ENCODE peak calls at places on chromosome 1, in five cellular contexts. One of them, this sample, is unnamed.

GRCh38 chr1:10901091-10901893 is 104.8 kb upstream of the CASZ1 start:
- DNase-seq in mesendoderm: no peak
- DNase-seq in activated CD4-positive, alpha-beta T cell treated with anti-CD3 and anti-CD28 coated beads for 24 hours: no peak
- DNase-seq in T-helper 9 cell: no peak
- DNase-seq in stimulated activated CD4-positive, alpha-beta T cell treated with anti-CD3 and anti-CD28 coated beads, Interleukin-15, amount 100 ng/mL, for 1 hour: no peak
- DNase-seq in this sample: no peak

GRCh38 chr1:160486453-160486852 is 36.6 kb downstream of the SLAMF6 start:
- DNase-seq in T-helper 9 cell: no peak
- DNase-seq in stimulated activated CD4-positive, alpha-beta T cell treated with anti-CD3 and anti-CD28 coated beads, Interleukin-15, amount 100 ng/mL, for 1 hour: no peak
- DNase-seq in activated CD4-positive, alpha-beta T cell treated with anti-CD3 and anti-CD28 coated beads for 24 hours: no peak
- DNase-seq in mesendoderm: peak
- DNase-seq in this sample: no peak

GRCh38 chr1:48916121-48917069 is 139.7 kb upstream of the BEND5 start:
- DNase-seq in T-helper 9 cell: no peak
- DNase-seq in stimulated activated CD4-positive, alpha-beta T cell treated with anti-CD3 and anti-CD28 coated beads, Interleukin-15, amount 100 ng/mL, for 1 hour: no peak
- DNase-seq in mesendoderm: peak
- DNase-seq in activated CD4-positive, alpha-beta T cell treated with anti-CD3 and anti-CD28 coated beads for 24 hours: no peak
- DNase-seq in this sample: no peak

GRCh38 chr1:232684331-232685105 is 54.6 kb upstream of the SIPA1L2 start:
- DNase-seq in stimulated activated CD4-positive, alpha-beta T cell treated with anti-CD3 and anti-CD28 coated beads, Interleukin-15, amount 100 ng/mL, for 1 hour: no peak
- DNase-seq in mesendoderm: no peak
- DNase-seq in activated CD4-positive, alpha-beta T cell treated with anti-CD3 and anti-CD28 coated beads for 24 hours: no peak
- DNase-seq in T-helper 9 cell: no peak
- DNase-seq in this sample: no peak

GRCh38 chr1:21702780-21703179 is 33.6 kb upstream of the RAP1GAP start:
- DNase-seq in stimulated activated CD4-positive, alpha-beta T cell treated with anti-CD3 and anti-CD28 coated beads, Interleukin-15, amount 100 ng/mL, for 1 hour: no peak
- DNase-seq in activated CD4-positive, alpha-beta T cell treated with anti-CD3 and anti-CD28 coated beads for 24 hours: no peak
- DNase-seq in mesendoderm: no peak
- DNase-seq in T-helper 9 cell: no peak
- DNase-seq in this sample: no peak

GRCh38 chr1:29282924-29283803 is 46.8 kb downstream of the PTPRU start:
- DNase-seq in stimulated activated CD4-positive, alpha-beta T cell treated with anti-CD3 and anti-CD28 coated beads, Interleukin-15, amount 100 ng/mL, for 1 hour: no peak
- DNase-seq in activated CD4-positive, alpha-beta T cell treated with anti-CD3 and anti-CD28 coated beads for 24 hours: no peak
- DNase-seq in mesendoderm: peak
- DNase-seq in T-helper 9 cell: no peak
- DNase-seq in this sample: peak

GRCh38 chr1:79259390-79260336 is 253.1 kb upstream of the ADGRL4 start:
- DNase-seq in activated CD4-positive, alpha-beta T cell treated with anti-CD3 and anti-CD28 coated beads for 24 hours: no peak
- DNase-seq in mesendoderm: peak
- DNase-seq in stimulated activated CD4-positive, alpha-beta T cell treated with anti-CD3 and anti-CD28 coated beads, Interleukin-15, amount 100 ng/mL, for 1 hour: no peak
- DNase-seq in T-helper 9 cell: no peak
- DNase-seq in this sample: no peak

GRCh38 chr1:89669445-89669844 is 36.5 kb downstream of the LRRC8C start:
- DNase-seq in activated CD4-positive, alpha-beta T cell treated with anti-CD3 and anti-CD28 coated beads for 24 hours: no peak
- DNase-seq in mesendoderm: no peak
- DNase-seq in stimulated activated CD4-positive, alpha-beta T cell treated with anti-CD3 and anti-CD28 coated beads, Interleukin-15, amount 100 ng/mL, for 1 hour: no peak
- DNase-seq in T-helper 9 cell: no peak
- DNase-seq in this sample: no peak

GRCh38 chr1:221392453-221392852 is 349.4 kb downstream of the DUSP10 start:
- DNase-seq in T-helper 9 cell: no peak
- DNase-seq in stimulated activated CD4-positive, alpha-beta T cell treated with anti-CD3 and anti-CD28 coated beads, Interleukin-15, amount 100 ng/mL, for 1 hour: no peak
- DNase-seq in mesendoderm: no peak
- DNase-seq in activated CD4-positive, alpha-beta T cell treated with anti-CD3 and anti-CD28 coated beads for 24 hours: no peak
- DNase-seq in this sample: no peak

GRCh38 chr1:204742676-204743075 is 57.1 kb upstream of the LRRN2 start:
- DNase-seq in activated CD4-positive, alpha-beta T cell treated with anti-CD3 and anti-CD28 coated beads for 24 hours: no peak
- DNase-seq in T-helper 9 cell: no peak
- DNase-seq in stimulated activated CD4-positive, alpha-beta T cell treated with anti-CD3 and anti-CD28 coated beads, Interleukin-15, amount 100 ng/mL, for 1 hour: no peak
- DNase-seq in mesendoderm: no peak
- DNase-seq in this sample: no peak

This sample was measured in mesothelial cell of epicardium.